ENCODE peak calls at places on chromosomes 7 and 10, in four cellular contexts. U, V, Z and L are unnamed samples.

GRCh38 chr10:50641636-50642035 is 17.9 kb upstream of the SGMS1 start:
- DNase-seq in U (no peak), Z (no peak), V (no peak), L (no peak)

GRCh38 chr10:58660577-58661255 is 148.0 kb downstream of the BICC1 start:
- DNase-seq in Z (no peak), V (no peak), U (no peak), L (no peak)

GRCh38 chr10:127978481-127978880 is 71.6 kb downstream of the PTPRE start:
- DNase-seq in V (no peak), U (no peak), Z (no peak), L (no peak)

GRCh38 chr7:69402696-69403095 is 195.6 kb upstream of the AUTS2 start:
- DNase-seq in Z (no peak), V (no peak), U (no peak), L (no peak)

GRCh38 chr10:24849537-24850299 is 102.7 kb downstream of the PRTFDC1 start:
- DNase-seq in U (no peak), V (no peak), Z (no peak), L (no peak)

GRCh38 chr10:3999642-4000041 is 214.6 kb upstream of the KLF6 start:
- DNase-seq in Z (no peak), U (no peak), V (no peak), L (no peak)

GRCh38 chr7:111803015-111803758 is 240.9 kb upstream of the IMMP2L start:
- DNase-seq in U (no peak), V (no peak), Z (no peak), L (no peak)

GRCh38 chr10:33722067-33722466 is 387.6 kb upstream of the NRP1 start:
- DNase-seq in Z (no peak), U (no peak), V (no peak), L (no peak)

GRCh38 chr10:97074256-97075145 is 111.3 kb downstream of the SLIT1 start:
- DNase-seq in Z (no peak), V (no peak), U (no peak), L (no peak)

GRCh38 chr7:38671901-38672559 is 40.9 kb upstream of the AMPH start:
- DNase-seq in U (no peak), Z (no peak), V (no peak), L (no peak)

GRCh38 chr10:44581996-44582395 is 197.1 kb upstream of the CXCL12 start:
- DNase-seq in U (no peak), Z (no peak), V (no peak), L (no peak)

GRCh38 chr10:132383026-132383565 is 13.9 kb upstream of the PWWP2B start:
- DNase-seq in V (no peak), Z (no peak), U (no peak), L (no peak)

GRCh38 chr10:86303626-86304025 is 63.0 kb downstream of the GRID1 start:
- DNase-seq in Z (no peak), V (no peak), U (no peak), L (no peak)

GRCh38 chr10:131901181-131901829 is 497 bp downstream of the PPP2R2D start:
- DNase-seq in V (peak; percentile 43), Z (peak; percentile 41), U (no peak), L (peak; percentile 53)